ENCODE peak calls at places on chromosomes 2 and 18, in four cellular contexts. L, T, X and P are unnamed samples.

GRCh38 chr2:230928701-230929380 is 3.8 kb upstream of the GPR55 start:
- DNase-seq in L (peak; percentile 17), T (no peak), X (no peak), P (no peak)

GRCh38 chr2:169715379-169716228 is 18.0 kb upstream of the KLHL23 start:
- DNase-seq in X (no peak), L (no peak), T (peak; percentile 32), P (no peak)

GRCh38 chr18:57258131-57258777 is 94.1 kb upstream of the ST8SIA3 start:
- DNase-seq in L (no peak), X (no peak), T (no peak), P (no peak)

GRCh38 chr18:75087119-75088020 is 121.6 kb downstream of the PTGR3 start:
- DNase-seq in T (no peak), L (no peak), X (no peak), P (no peak)

GRCh38 chr18:58231930-58232329 is 187.9 kb downstream of the NEDD4L start:
- DNase-seq in T (no peak), X (no peak), L (no peak), P (no peak)

GRCh38 chr2:159637237-159637636 is 20.9 kb upstream of the BAZ2B start:
- DNase-seq in T (no peak), L (no peak), X (no peak), P (no peak)

GRCh38 chr2:134232868-134233732 is 20.8 kb upstream of the MGAT5 start:
- DNase-seq in X (no peak), T (no peak), L (no peak), P (no peak)

GRCh38 chr18:27109403-27109802 is 75.7 kb downstream of the CHST9 start:
- DNase-seq in X (no peak), T (no peak), L (no peak), P (no peak)

GRCh38 chr2:219482674-219483405 is 15.9 kb upstream of the GMPPA start:
- DNase-seq in L (no peak), X (no peak), T (no peak), P (no peak)